ENCODE peak calls at places on chromosomes 1 and 21, in nine cellular contexts. One of them, this sample, is unnamed.

GRCh38 chr1:97632075-97632474 is 288.8 kb downstream of the DPYD start:
- DNase-seq in central memory CD8-positive, alpha-beta T cell: no peak
- DNase-seq in astrocyte of the hippocampus: peak; percentile 69
- DNase-seq in stimulated activated CD4-positive, alpha-beta T cell treated with anti-CD3 and anti-CD28 coated beads, TNF-alpha, amount 100 ng/mL, for 48 hours: no peak
- DNase-seq in HS-5: no peak
- DNase-seq in heart right ventricle: no peak
- DNase-seq in fibroblast of villous mesenchyme: peak; percentile 14
- DNase-seq in H7: no peak
- DNase-seq in activated CD4-positive, alpha-beta T cell treated with anti-CD3 and anti-CD28 coated beads for 48 hours: no peak
- DNase-seq in this sample: peak; percentile 61

GRCh38 chr1:174068000-174068399 is 45.8 kb upstream of the RC3H1 start:
- DNase-seq in HS-5: no peak
- DNase-seq in stimulated activated CD4-positive, alpha-beta T cell treated with anti-CD3 and anti-CD28 coated beads, TNF-alpha, amount 100 ng/mL, for 48 hours: no peak
- DNase-seq in central memory CD8-positive, alpha-beta T cell: no peak
- DNase-seq in heart right ventricle: no peak
- DNase-seq in astrocyte of the hippocampus: peak; percentile 15
- DNase-seq in H7: no peak
- DNase-seq in activated CD4-positive, alpha-beta T cell treated with anti-CD3 and anti-CD28 coated beads for 48 hours: no peak
- DNase-seq in fibroblast of villous mesenchyme: peak; percentile 12
- DNase-seq in this sample: peak; percentile 5

GRCh38 chr1:20439282-20439681 is 46.7 kb downstream of the CAMK2N1 start:
- DNase-seq in HS-5: no peak
- DNase-seq in astrocyte of the hippocampus: peak; percentile 52
- DNase-seq in fibroblast of villous mesenchyme: peak; percentile 32
- DNase-seq in activated CD4-positive, alpha-beta T cell treated with anti-CD3 and anti-CD28 coated beads for 48 hours: no peak
- DNase-seq in heart right ventricle: no peak
- DNase-seq in stimulated activated CD4-positive, alpha-beta T cell treated with anti-CD3 and anti-CD28 coated beads, TNF-alpha, amount 100 ng/mL, for 48 hours: no peak
- DNase-seq in central memory CD8-positive, alpha-beta T cell: no peak
- DNase-seq in H7: peak; percentile 61
- DNase-seq in this sample: peak; percentile 55

GRCh38 chr1:89781494-89782126 is 39.2 kb upstream of the LRRC8D start:
- DNase-seq in astrocyte of the hippocampus: peak; percentile 58
- DNase-seq in heart right ventricle: no peak
- DNase-seq in fibroblast of villous mesenchyme: no peak
- DNase-seq in H7: no peak
- DNase-seq in HS-5: no peak
- DNase-seq in activated CD4-positive, alpha-beta T cell treated with anti-CD3 and anti-CD28 coated beads for 48 hours: peak; percentile 88
- DNase-seq in central memory CD8-positive, alpha-beta T cell: peak; percentile 35
- DNase-seq in stimulated activated CD4-positive, alpha-beta T cell treated with anti-CD3 and anti-CD28 coated beads, TNF-alpha, amount 100 ng/mL, for 48 hours: peak; percentile 63
- DNase-seq in this sample: no peak

GRCh38 chr1:211345719-211346118 is 19.1 kb downstream of the TRAF5 start:
- DNase-seq in astrocyte of the hippocampus: peak; percentile 52
- DNase-seq in central memory CD8-positive, alpha-beta T cell: no peak
- DNase-seq in activated CD4-positive, alpha-beta T cell treated with anti-CD3 and anti-CD28 coated beads for 48 hours: no peak
- DNase-seq in HS-5: no peak
- DNase-seq in fibroblast of villous mesenchyme: no peak
- DNase-seq in heart right ventricle: no peak
- DNase-seq in H7: peak; percentile 71
- DNase-seq in stimulated activated CD4-positive, alpha-beta T cell treated with anti-CD3 and anti-CD28 coated beads, TNF-alpha, amount 100 ng/mL, for 48 hours: no peak
- DNase-seq in this sample: no peak

GRCh38 chr1:21050031-21050430 is 126.7 kb downstream of the EIF4G3 start:
- DNase-seq in stimulated activated CD4-positive, alpha-beta T cell treated with anti-CD3 and anti-CD28 coated beads, TNF-alpha, amount 100 ng/mL, for 48 hours: no peak
- DNase-seq in H7: no peak
- DNase-seq in activated CD4-positive, alpha-beta T cell treated with anti-CD3 and anti-CD28 coated beads for 48 hours: no peak
- DNase-seq in heart right ventricle: no peak
- DNase-seq in fibroblast of villous mesenchyme: peak; percentile 92
- DNase-seq in HS-5: no peak
- DNase-seq in astrocyte of the hippocampus: peak; percentile 63
- DNase-seq in central memory CD8-positive, alpha-beta T cell: no peak
- DNase-seq in this sample: peak; percentile 74

GRCh38 chr1:228980232-228980969 is 245.1 kb downstream of the RHOU start:
- DNase-seq in stimulated activated CD4-positive, alpha-beta T cell treated with anti-CD3 and anti-CD28 coated beads, TNF-alpha, amount 100 ng/mL, for 48 hours: no peak
- DNase-seq in heart right ventricle: no peak
- DNase-seq in central memory CD8-positive, alpha-beta T cell: no peak
- DNase-seq in H7: peak; percentile 8
- DNase-seq in fibroblast of villous mesenchyme: no peak
- DNase-seq in astrocyte of the hippocampus: no peak
- DNase-seq in HS-5: no peak
- DNase-seq in activated CD4-positive, alpha-beta T cell treated with anti-CD3 and anti-CD28 coated beads for 48 hours: no peak
- DNase-seq in this sample: no peak

GRCh38 chr1:30523055-30524020 is 200.0 kb downstream of the MATN1 start:
- DNase-seq in fibroblast of villous mesenchyme: no peak
- DNase-seq in astrocyte of the hippocampus: peak; percentile 46
- DNase-seq in HS-5: peak; percentile 93
- DNase-seq in stimulated activated CD4-positive, alpha-beta T cell treated with anti-CD3 and anti-CD28 coated beads, TNF-alpha, amount 100 ng/mL, for 48 hours: no peak
- DNase-seq in central memory CD8-positive, alpha-beta T cell: no peak
- DNase-seq in heart right ventricle: peak; percentile 53
- DNase-seq in H7: no peak
- DNase-seq in activated CD4-positive, alpha-beta T cell treated with anti-CD3 and anti-CD28 coated beads for 48 hours: no peak
- DNase-seq in this sample: peak; percentile 37

GRCh38 chr1:55589656-55590297 is 374.6 kb upstream of the USP24 start:
- DNase-seq in HS-5: no peak
- DNase-seq in heart right ventricle: no peak
- DNase-seq in astrocyte of the hippocampus: peak; percentile 47
- DNase-seq in central memory CD8-positive, alpha-beta T cell: no peak
- DNase-seq in H7: no peak
- DNase-seq in activated CD4-positive, alpha-beta T cell treated with anti-CD3 and anti-CD28 coated beads for 48 hours: no peak
- DNase-seq in stimulated activated CD4-positive, alpha-beta T cell treated with anti-CD3 and anti-CD28 coated beads, TNF-alpha, amount 100 ng/mL, for 48 hours: no peak
- DNase-seq in fibroblast of villous mesenchyme: peak; percentile 45
- DNase-seq in this sample: peak; percentile 87

GRCh38 chr1:1170891-1171550 is 2.7 kb upstream of the TTLL10 start:
- DNase-seq in activated CD4-positive, alpha-beta T cell treated with anti-CD3 and anti-CD28 coated beads for 48 hours: no peak
- DNase-seq in fibroblast of villous mesenchyme: no peak
- DNase-seq in HS-5: no peak
- DNase-seq in astrocyte of the hippocampus: no peak
- DNase-seq in H7: peak; percentile 60
- DNase-seq in central memory CD8-positive, alpha-beta T cell: no peak
- DNase-seq in heart right ventricle: no peak
- DNase-seq in stimulated activated CD4-positive, alpha-beta T cell treated with anti-CD3 and anti-CD28 coated beads, TNF-alpha, amount 100 ng/mL, for 48 hours: no peak
- DNase-seq in this sample: no peak

GRCh38 chr1:173663159-173663558 is 6.5 kb downstream of the ANKRD45 start:
- DNase-seq in stimulated activated CD4-positive, alpha-beta T cell treated with anti-CD3 and anti-CD28 coated beads, TNF-alpha, amount 100 ng/mL, for 48 hours: no peak
- DNase-seq in fibroblast of villous mesenchyme: no peak
- DNase-seq in central memory CD8-positive, alpha-beta T cell: no peak
- DNase-seq in H7: no peak
- DNase-seq in heart right ventricle: no peak
- DNase-seq in astrocyte of the hippocampus: peak; percentile 6
- DNase-seq in HS-5: no peak
- DNase-seq in activated CD4-positive, alpha-beta T cell treated with anti-CD3 and anti-CD28 coated beads for 48 hours: no peak
- DNase-seq in this sample: no peak

GRCh38 chr1:59013276-59013927 is 229.6 kb upstream of the JUN start:
- DNase-seq in stimulated activated CD4-positive, alpha-beta T cell treated with anti-CD3 and anti-CD28 coated beads, TNF-alpha, amount 100 ng/mL, for 48 hours: no peak
- DNase-seq in H7: peak; percentile 52
- DNase-seq in HS-5: no peak
- DNase-seq in fibroblast of villous mesenchyme: peak; percentile 86
- DNase-seq in astrocyte of the hippocampus: peak; percentile 67
- DNase-seq in heart right ventricle: peak; percentile 41
- DNase-seq in central memory CD8-positive, alpha-beta T cell: no peak
- DNase-seq in activated CD4-positive, alpha-beta T cell treated with anti-CD3 and anti-CD28 coated beads for 48 hours: no peak
- DNase-seq in this sample: peak; percentile 66

GRCh38 chr1:85830837-85831236 is 122.6 kb upstream of the ZNHIT6 start:
- DNase-seq in fibroblast of villous mesenchyme: no peak
- DNase-seq in astrocyte of the hippocampus: no peak
- DNase-seq in H7: no peak
- DNase-seq in central memory CD8-positive, alpha-beta T cell: no peak
- DNase-seq in heart right ventricle: no peak
- DNase-seq in activated CD4-positive, alpha-beta T cell treated with anti-CD3 and anti-CD28 coated beads for 48 hours: no peak
- DNase-seq in stimulated activated CD4-positive, alpha-beta T cell treated with anti-CD3 and anti-CD28 coated beads, TNF-alpha, amount 100 ng/mL, for 48 hours: no peak
- DNase-seq in HS-5: no peak
- DNase-seq in this sample: no peak

GRCh38 chr1:245772739-245773138 is 618.0 kb downstream of the KIF26B start:
- DNase-seq in stimulated activated CD4-positive, alpha-beta T cell treated with anti-CD3 and anti-CD28 coated beads, TNF-alpha, amount 100 ng/mL, for 48 hours: no peak
- DNase-seq in heart right ventricle: no peak
- DNase-seq in activated CD4-positive, alpha-beta T cell treated with anti-CD3 and anti-CD28 coated beads for 48 hours: no peak
- DNase-seq in HS-5: no peak
- DNase-seq in astrocyte of the hippocampus: no peak
- DNase-seq in H7: no peak
- DNase-seq in central memory CD8-positive, alpha-beta T cell: no peak
- DNase-seq in fibroblast of villous mesenchyme: peak; percentile 53
- DNase-seq in this sample: no peak

GRCh38 chr21:16113052-16113715 is 383.4 kb downstream of the USP25 start:
- DNase-seq in central memory CD8-positive, alpha-beta T cell: no peak
- DNase-seq in activated CD4-positive, alpha-beta T cell treated with anti-CD3 and anti-CD28 coated beads for 48 hours: no peak
- DNase-seq in astrocyte of the hippocampus: no peak
- DNase-seq in heart right ventricle: no peak
- DNase-seq in H7: no peak
- DNase-seq in HS-5: no peak
- DNase-seq in stimulated activated CD4-positive, alpha-beta T cell treated with anti-CD3 and anti-CD28 coated beads, TNF-alpha, amount 100 ng/mL, for 48 hours: no peak
- DNase-seq in fibroblast of villous mesenchyme: peak; percentile 47
- DNase-seq in this sample: no peak

GRCh38 chr1:40133122-40133665 is 28.0 kb upstream of the RLF start:
- DNase-seq in fibroblast of villous mesenchyme: peak; percentile 17
- DNase-seq in HS-5: no peak
- DNase-seq in stimulated activated CD4-positive, alpha-beta T cell treated with anti-CD3 and anti-CD28 coated beads, TNF-alpha, amount 100 ng/mL, for 48 hours: no peak
- DNase-seq in H7: peak; percentile 18
- DNase-seq in heart right ventricle: no peak
- DNase-seq in central memory CD8-positive, alpha-beta T cell: no peak
- DNase-seq in astrocyte of the hippocampus: peak; percentile 34
- DNase-seq in activated CD4-positive, alpha-beta T cell treated with anti-CD3 and anti-CD28 coated beads for 48 hours: no peak
- DNase-seq in this sample: peak; percentile 8

GRCh38 chr1:231844986-231845502 is 218.5 kb downstream of the DISC1 start:
- DNase-seq in heart right ventricle: no peak
- DNase-seq in activated CD4-positive, alpha-beta T cell treated with anti-CD3 and anti-CD28 coated beads for 48 hours: no peak
- DNase-seq in central memory CD8-positive, alpha-beta T cell: no peak
- DNase-seq in HS-5: no peak
- DNase-seq in astrocyte of the hippocampus: peak; percentile 66
- DNase-seq in fibroblast of villous mesenchyme: peak; percentile 86
- DNase-seq in stimulated activated CD4-positive, alpha-beta T cell treated with anti-CD3 and anti-CD28 coated beads, TNF-alpha, amount 100 ng/mL, for 48 hours: no peak
- DNase-seq in H7: no peak
- DNase-seq in this sample: no peak

GRCh38 chr1:50959303-50959912 is 659 bp downstream of the FAF1 start:
- DNase-seq in HS-5: no peak
- DNase-seq in heart right ventricle: peak; percentile 22
- DNase-seq in astrocyte of the hippocampus: peak; percentile 64
- DNase-seq in stimulated activated CD4-positive, alpha-beta T cell treated with anti-CD3 and anti-CD28 coated beads, TNF-alpha, amount 100 ng/mL, for 48 hours: no peak
- DNase-seq in H7: no peak
- DNase-seq in fibroblast of villous mesenchyme: peak; percentile 33
- DNase-seq in activated CD4-positive, alpha-beta T cell treated with anti-CD3 and anti-CD28 coated beads for 48 hours: no peak
- DNase-seq in central memory CD8-positive, alpha-beta T cell: no peak
- DNase-seq in this sample: peak; percentile 28

GRCh38 chr1:897176-897575 is 26.5 kb upstream of the SAMD11 start:
- DNase-seq in activated CD4-positive, alpha-beta T cell treated with anti-CD3 and anti-CD28 coated beads for 48 hours: no peak
- DNase-seq in stimulated activated CD4-positive, alpha-beta T cell treated with anti-CD3 and anti-CD28 coated beads, TNF-alpha, amount 100 ng/mL, for 48 hours: no peak
- DNase-seq in central memory CD8-positive, alpha-beta T cell: no peak
- DNase-seq in fibroblast of villous mesenchyme: no peak
- DNase-seq in heart right ventricle: no peak
- DNase-seq in astrocyte of the hippocampus: no peak
- DNase-seq in H7: peak; percentile 1
- DNase-seq in HS-5: no peak
- DNase-seq in this sample: no peak

GRCh38 chr1:208668991-208669390 is 424.8 kb upstream of the PLXNA2 start:
- DNase-seq in heart right ventricle: no peak
- DNase-seq in activated CD4-positive, alpha-beta T cell treated with anti-CD3 and anti-CD28 coated beads for 48 hours: no peak
- DNase-seq in HS-5: no peak
- DNase-seq in fibroblast of villous mesenchyme: no peak
- DNase-seq in astrocyte of the hippocampus: peak; percentile 36
- DNase-seq in stimulated activated CD4-positive, alpha-beta T cell treated with anti-CD3 and anti-CD28 coated beads, TNF-alpha, amount 100 ng/mL, for 48 hours: no peak
- DNase-seq in H7: peak; percentile 19
- DNase-seq in central memory CD8-positive, alpha-beta T cell: no peak
- DNase-seq in this sample: no peak

GRCh38 chr1:211420389-211420788 is 71.6 kb downstream of the RD3 start:
- DNase-seq in fibroblast of villous mesenchyme: peak; percentile 29
- DNase-seq in central memory CD8-positive, alpha-beta T cell: no peak
- DNase-seq in activated CD4-positive, alpha-beta T cell treated with anti-CD3 and anti-CD28 coated beads for 48 hours: peak; percentile 19
- DNase-seq in H7: peak; percentile 7
- DNase-seq in stimulated activated CD4-positive, alpha-beta T cell treated with anti-CD3 and anti-CD28 coated beads, TNF-alpha, amount 100 ng/mL, for 48 hours: no peak
- DNase-seq in heart right ventricle: no peak
- DNase-seq in astrocyte of the hippocampus: peak; percentile 55
- DNase-seq in HS-5: no peak
- DNase-seq in this sample: peak; percentile 44

GRCh38 chr21:41777934-41778815 is 11.3 kb upstream of the RIPK4 start:
- DNase-seq in activated CD4-positive, alpha-beta T cell treated with anti-CD3 and anti-CD28 coated beads for 48 hours: peak; percentile 44
- DNase-seq in central memory CD8-positive, alpha-beta T cell: no peak
- DNase-seq in HS-5: peak; percentile 39
- DNase-seq in fibroblast of villous mesenchyme: peak; percentile 82
- DNase-seq in stimulated activated CD4-positive, alpha-beta T cell treated with anti-CD3 and anti-CD28 coated beads, TNF-alpha, amount 100 ng/mL, for 48 hours: no peak
- DNase-seq in heart right ventricle: peak; percentile 84
- DNase-seq in astrocyte of the hippocampus: peak; percentile 96
- DNase-seq in H7: peak; percentile 92
- DNase-seq in this sample: peak; percentile 92

GRCh38 chr1:216554934-216555333 is 131.7 kb upstream of the USH2A start:
- DNase-seq in central memory CD8-positive, alpha-beta T cell: no peak
- DNase-seq in astrocyte of the hippocampus: peak; percentile 63
- DNase-seq in H7: no peak
- DNase-seq in activated CD4-positive, alpha-beta T cell treated with anti-CD3 and anti-CD28 coated beads for 48 hours: no peak
- DNase-seq in stimulated activated CD4-positive, alpha-beta T cell treated with anti-CD3 and anti-CD28 coated beads, TNF-alpha, amount 100 ng/mL, for 48 hours: no peak
- DNase-seq in fibroblast of villous mesenchyme: no peak
- DNase-seq in HS-5: no peak
- DNase-seq in heart right ventricle: no peak
- DNase-seq in this sample: no peak

GRCh38 chr1:37474051-37474696 is at the start of gene ZC3H12A:
- DNase-seq in H7: peak; percentile 99
- DNase-seq in activated CD4-positive, alpha-beta T cell treated with anti-CD3 and anti-CD28 coated beads for 48 hours: peak; percentile 94
- DNase-seq in stimulated activated CD4-positive, alpha-beta T cell treated with anti-CD3 and anti-CD28 coated beads, TNF-alpha, amount 100 ng/mL, for 48 hours: peak; percentile 91
- DNase-seq in heart right ventricle: peak; percentile 85
- DNase-seq in HS-5: no peak
- DNase-seq in fibroblast of villous mesenchyme: peak; percentile 92
- DNase-seq in astrocyte of the hippocampus: peak; percentile 97
- DNase-seq in central memory CD8-positive, alpha-beta T cell: peak; percentile 87
- DNase-seq in this sample: peak; percentile 89

GRCh38 chr1:54516249-54516920 is 31.6 kb upstream of the ACOT11 start:
- DNase-seq in activated CD4-positive, alpha-beta T cell treated with anti-CD3 and anti-CD28 coated beads for 48 hours: no peak
- DNase-seq in stimulated activated CD4-positive, alpha-beta T cell treated with anti-CD3 and anti-CD28 coated beads, TNF-alpha, amount 100 ng/mL, for 48 hours: no peak
- DNase-seq in fibroblast of villous mesenchyme: no peak
- DNase-seq in astrocyte of the hippocampus: peak; percentile 12
- DNase-seq in HS-5: no peak
- DNase-seq in H7: no peak
- DNase-seq in central memory CD8-positive, alpha-beta T cell: no peak
- DNase-seq in heart right ventricle: no peak
- DNase-seq in this sample: no peak

GRCh38 chr21:31420354-31420753 is 76.3 kb upstream of the TIAM1 start:
- DNase-seq in astrocyte of the hippocampus: no peak
- DNase-seq in central memory CD8-positive, alpha-beta T cell: no peak
- DNase-seq in H7: no peak
- DNase-seq in activated CD4-positive, alpha-beta T cell treated with anti-CD3 and anti-CD28 coated beads for 48 hours: no peak
- DNase-seq in heart right ventricle: no peak
- DNase-seq in fibroblast of villous mesenchyme: no peak
- DNase-seq in HS-5: no peak
- DNase-seq in stimulated activated CD4-positive, alpha-beta T cell treated with anti-CD3 and anti-CD28 coated beads, TNF-alpha, amount 100 ng/mL, for 48 hours: no peak
- DNase-seq in this sample: no peak

GRCh38 chr1:1929639-1930545 is 10.8 kb upstream of the TMEM52 start:
- DNase-seq in heart right ventricle: no peak
- DNase-seq in H7: no peak
- DNase-seq in fibroblast of villous mesenchyme: no peak
- DNase-seq in activated CD4-positive, alpha-beta T cell treated with anti-CD3 and anti-CD28 coated beads for 48 hours: no peak
- DNase-seq in stimulated activated CD4-positive, alpha-beta T cell treated with anti-CD3 and anti-CD28 coated beads, TNF-alpha, amount 100 ng/mL, for 48 hours: no peak
- DNase-seq in HS-5: no peak
- DNase-seq in central memory CD8-positive, alpha-beta T cell: no peak
- DNase-seq in astrocyte of the hippocampus: no peak
- DNase-seq in this sample: no peak

GRCh38 chr1:97651201-97651600 is 269.6 kb downstream of the DPYD start:
- DNase-seq in HS-5: no peak
- DNase-seq in activated CD4-positive, alpha-beta T cell treated with anti-CD3 and anti-CD28 coated beads for 48 hours: no peak
- DNase-seq in astrocyte of the hippocampus: no peak
- DNase-seq in stimulated activated CD4-positive, alpha-beta T cell treated with anti-CD3 and anti-CD28 coated beads, TNF-alpha, amount 100 ng/mL, for 48 hours: no peak
- DNase-seq in fibroblast of villous mesenchyme: no peak
- DNase-seq in central memory CD8-positive, alpha-beta T cell: no peak
- DNase-seq in H7: no peak
- DNase-seq in heart right ventricle: no peak
- DNase-seq in this sample: no peak

GRCh38 chr1:212012034-212012740 is 23.2 kb downstream of the INTS7 start:
- DNase-seq in fibroblast of villous mesenchyme: peak; percentile 69
- DNase-seq in stimulated activated CD4-positive, alpha-beta T cell treated with anti-CD3 and anti-CD28 coated beads, TNF-alpha, amount 100 ng/mL, for 48 hours: peak; percentile 44
- DNase-seq in activated CD4-positive, alpha-beta T cell treated with anti-CD3 and anti-CD28 coated beads for 48 hours: peak; percentile 74
- DNase-seq in HS-5: no peak
- DNase-seq in central memory CD8-positive, alpha-beta T cell: peak; percentile 47
- DNase-seq in heart right ventricle: peak; percentile 58
- DNase-seq in astrocyte of the hippocampus: peak; percentile 80
- DNase-seq in H7: peak; percentile 76
- DNase-seq in this sample: peak; percentile 81

GRCh38 chr1:209653915-209654351 is 1.7 kb upstream of the LAMB3 start:
- DNase-seq in astrocyte of the hippocampus: no peak
- DNase-seq in H7: no peak
- DNase-seq in central memory CD8-positive, alpha-beta T cell: no peak
- DNase-seq in activated CD4-positive, alpha-beta T cell treated with anti-CD3 and anti-CD28 coated beads for 48 hours: no peak
- DNase-seq in fibroblast of villous mesenchyme: no peak
- DNase-seq in stimulated activated CD4-positive, alpha-beta T cell treated with anti-CD3 and anti-CD28 coated beads, TNF-alpha, amount 100 ng/mL, for 48 hours: no peak
- DNase-seq in heart right ventricle: no peak
- DNase-seq in HS-5: no peak
- DNase-seq in this sample: no peak

GRCh38 chr1:24584103-24584764 is 28.3 kb downstream of the NCMAP start:
- DNase-seq in stimulated activated CD4-positive, alpha-beta T cell treated with anti-CD3 and anti-CD28 coated beads, TNF-alpha, amount 100 ng/mL, for 48 hours: no peak
- DNase-seq in heart right ventricle: peak; percentile 6
- DNase-seq in central memory CD8-positive, alpha-beta T cell: no peak
- DNase-seq in HS-5: no peak
- DNase-seq in H7: no peak
- DNase-seq in astrocyte of the hippocampus: no peak
- DNase-seq in fibroblast of villous mesenchyme: no peak
- DNase-seq in activated CD4-positive, alpha-beta T cell treated with anti-CD3 and anti-CD28 coated beads for 48 hours: no peak
- DNase-seq in this sample: no peak

This sample was measured in cardiac fibroblast.